ENCODE peak calls at places on chromosomes 13 and 19, in nine cellular contexts. One of them, this sample, is unnamed.

GRCh38 chr19:19778666-19779065 is 42.9 kb downstream of the ZNF506 start:
- DNase-seq in mesothelial cell of epicardium: no peak
- DNase-seq in Calu3: no peak
- DNase-seq in adrenal gland: no peak
- DNase-seq in BJ: no peak
- DNase-seq in AG09319: no peak
- DNase-seq in astrocyte of the cerebellum: no peak
- DNase-seq in neural crest cell: no peak
- DNase-seq in brain microvascular endothelial cell: no peak
- DNase-seq in this sample: no peak

GRCh38 chr13:32048816-32049215 is 17.2 kb downstream of the FRY start:
- DNase-seq in brain microvascular endothelial cell: no peak
- DNase-seq in Calu3: no peak
- DNase-seq in astrocyte of the cerebellum: no peak
- DNase-seq in neural crest cell: no peak
- DNase-seq in adrenal gland: no peak
- DNase-seq in mesothelial cell of epicardium: no peak
- DNase-seq in AG09319: no peak
- DNase-seq in BJ: no peak
- DNase-seq in this sample: no peak

GRCh38 chr19:58394821-58395219 is 636 bp upstream of the RNF225 start:
- DNase-seq in Calu3: no peak
- DNase-seq in brain microvascular endothelial cell: no peak
- DNase-seq in BJ: no peak
- DNase-seq in astrocyte of the cerebellum: no peak
- DNase-seq in neural crest cell: no peak
- DNase-seq in AG09319: no peak
- DNase-seq in adrenal gland: no peak
- DNase-seq in mesothelial cell of epicardium: no peak
- DNase-seq in this sample: no peak

GRCh38 chr13:113918580-113918979 is 54.7 kb upstream of the GAS6 start:
- DNase-seq in astrocyte of the cerebellum: no peak
- DNase-seq in brain microvascular endothelial cell: no peak
- DNase-seq in Calu3: no peak
- DNase-seq in AG09319: no peak
- DNase-seq in neural crest cell: no peak
- DNase-seq in adrenal gland: no peak
- DNase-seq in BJ: no peak
- DNase-seq in mesothelial cell of epicardium: no peak
- DNase-seq in this sample: no peak

GRCh38 chr13:46593403-46593802 is 40.4 kb downstream of the LRCH1 start:
- DNase-seq in Calu3: no peak
- DNase-seq in neural crest cell: no peak
- DNase-seq in brain microvascular endothelial cell: no peak
- DNase-seq in astrocyte of the cerebellum: no peak
- DNase-seq in BJ: no peak
- DNase-seq in adrenal gland: no peak
- DNase-seq in AG09319: no peak
- DNase-seq in mesothelial cell of epicardium: no peak
- DNase-seq in this sample: no peak

GRCh38 chr19:37997911-37998344 is 90.9 kb downstream of the SIPA1L3 start:
- DNase-seq in brain microvascular endothelial cell: peak; percentile 83
- DNase-seq in Calu3: peak; percentile 9
- DNase-seq in BJ: peak; percentile 88
- DNase-seq in adrenal gland: peak; percentile 76
- DNase-seq in AG09319: peak; percentile 66
- DNase-seq in mesothelial cell of epicardium: no peak
- DNase-seq in neural crest cell: no peak
- DNase-seq in astrocyte of the cerebellum: peak; percentile 53
- DNase-seq in this sample: no peak

GRCh38 chr19:46023311-46023779 is 492 bp upstream of the PGLYRP1 start:
- DNase-seq in mesothelial cell of epicardium: no peak
- DNase-seq in astrocyte of the cerebellum: no peak
- DNase-seq in AG09319: no peak
- DNase-seq in BJ: no peak
- DNase-seq in neural crest cell: no peak
- DNase-seq in brain microvascular endothelial cell: no peak
- DNase-seq in adrenal gland: no peak
- DNase-seq in Calu3: no peak
- DNase-seq in this sample: no peak

GRCh38 chr13:97460853-97461252 is 26.9 kb downstream of the RAP2A start:
- DNase-seq in Calu3: no peak
- DNase-seq in astrocyte of the cerebellum: no peak
- DNase-seq in AG09319: no peak
- DNase-seq in brain microvascular endothelial cell: no peak
- DNase-seq in neural crest cell: no peak
- DNase-seq in BJ: no peak
- DNase-seq in mesothelial cell of epicardium: no peak
- DNase-seq in adrenal gland: no peak
- DNase-seq in this sample: no peak

GRCh38 chr13:84844473-84844872 is 954.7 kb downstream of the SLITRK6 start:
- DNase-seq in Calu3: peak; percentile 4
- DNase-seq in adrenal gland: no peak
- DNase-seq in mesothelial cell of epicardium: no peak
- DNase-seq in AG09319: no peak
- DNase-seq in brain microvascular endothelial cell: no peak
- DNase-seq in neural crest cell: no peak
- DNase-seq in astrocyte of the cerebellum: peak; percentile 8
- DNase-seq in BJ: no peak
- DNase-seq in this sample: no peak

GRCh38 chr13:110922506-110922905 is 7.6 kb upstream of the ANKRD10 start:
- DNase-seq in AG09319: no peak
- DNase-seq in adrenal gland: no peak
- DNase-seq in neural crest cell: no peak
- DNase-seq in mesothelial cell of epicardium: no peak
- DNase-seq in BJ: no peak
- DNase-seq in Calu3: no peak
- DNase-seq in astrocyte of the cerebellum: no peak
- DNase-seq in brain microvascular endothelial cell: no peak
- DNase-seq in this sample: no peak

GRCh38 chr13:110923777-110924638 is 9.1 kb upstream of the ANKRD10 start:
- DNase-seq in neural crest cell: no peak
- DNase-seq in brain microvascular endothelial cell: no peak
- DNase-seq in AG09319: no peak
- DNase-seq in BJ: no peak
- DNase-seq in astrocyte of the cerebellum: no peak
- DNase-seq in Calu3: no peak
- DNase-seq in adrenal gland: no peak
- DNase-seq in mesothelial cell of epicardium: no peak
- DNase-seq in this sample: no peak

GRCh38 chr13:110923086-110923485 is 8.2 kb upstream of the ANKRD10 start:
- DNase-seq in neural crest cell: no peak
- DNase-seq in brain microvascular endothelial cell: no peak
- DNase-seq in astrocyte of the cerebellum: no peak
- DNase-seq in adrenal gland: no peak
- DNase-seq in BJ: no peak
- DNase-seq in mesothelial cell of epicardium: no peak
- DNase-seq in AG09319: no peak
- DNase-seq in Calu3: no peak
- DNase-seq in this sample: no peak

GRCh38 chr13:110924639-110924934 is 9.7 kb upstream of the ANKRD10 start:
- DNase-seq in Calu3: no peak
- DNase-seq in adrenal gland: no peak
- DNase-seq in brain microvascular endothelial cell: no peak
- DNase-seq in neural crest cell: no peak
- DNase-seq in BJ: no peak
- DNase-seq in astrocyte of the cerebellum: no peak
- DNase-seq in AG09319: no peak
- DNase-seq in mesothelial cell of epicardium: no peak
- DNase-seq in this sample: no peak

DNA sequence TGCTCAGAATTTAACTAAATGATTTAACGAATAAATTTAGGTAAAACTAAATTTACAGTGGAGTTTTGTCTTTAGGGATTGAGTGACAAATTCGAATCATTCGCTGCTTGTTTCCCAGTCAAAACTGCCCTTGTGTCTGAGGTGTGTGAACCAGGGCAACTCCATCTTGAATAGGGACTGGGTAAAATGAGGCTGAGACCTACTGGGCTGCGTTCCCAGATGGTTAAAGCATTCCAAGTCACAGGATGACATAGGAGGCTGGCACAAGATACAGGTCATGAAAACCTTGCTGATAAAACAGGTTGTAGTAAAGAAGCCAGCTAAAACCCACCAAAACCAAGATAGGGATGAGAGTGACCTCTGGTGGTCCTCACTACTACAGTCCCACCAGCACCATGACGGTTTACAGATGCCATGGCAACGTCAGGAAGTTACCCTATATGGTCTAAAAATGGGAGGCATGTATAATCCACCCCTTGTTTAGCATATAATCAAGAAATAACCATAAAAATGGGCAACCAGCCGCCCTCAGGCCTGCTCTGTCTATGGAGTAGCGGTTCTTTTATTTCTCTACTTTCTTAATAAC is 10.2 kb upstream of the ANKRD10 start:
- DNase-seq in Calu3: no peak
- DNase-seq in neural crest cell: peak; percentile 15
- DNase-seq in astrocyte of the cerebellum: no peak
- DNase-seq in brain microvascular endothelial cell: no peak
- DNase-seq in adrenal gland: no peak
- DNase-seq in BJ: no peak
- DNase-seq in mesothelial cell of epicardium: no peak
- DNase-seq in AG09319: no peak
- DNase-seq in this sample: no peak
- TF ChIP-seq CTCF in Calu3: no peak
- TF ChIP-seq CTCF in neural crest cell: peak; percentile 44
- TF ChIP-seq CTCF in astrocyte of the cerebellum: peak; percentile 36
- TF ChIP-seq CTCF in brain microvascular endothelial cell: peak; percentile 34
- TF ChIP-seq CTCF in adrenal gland: no peak
- TF ChIP-seq CTCF in BJ: peak; percentile 11
- TF ChIP-seq CTCF in mesothelial cell of epicardium: no peak
- TF ChIP-seq CTCF in AG09319: no peak
- TF ChIP-seq CTCF in this sample: peak; percentile 15

DNA sequence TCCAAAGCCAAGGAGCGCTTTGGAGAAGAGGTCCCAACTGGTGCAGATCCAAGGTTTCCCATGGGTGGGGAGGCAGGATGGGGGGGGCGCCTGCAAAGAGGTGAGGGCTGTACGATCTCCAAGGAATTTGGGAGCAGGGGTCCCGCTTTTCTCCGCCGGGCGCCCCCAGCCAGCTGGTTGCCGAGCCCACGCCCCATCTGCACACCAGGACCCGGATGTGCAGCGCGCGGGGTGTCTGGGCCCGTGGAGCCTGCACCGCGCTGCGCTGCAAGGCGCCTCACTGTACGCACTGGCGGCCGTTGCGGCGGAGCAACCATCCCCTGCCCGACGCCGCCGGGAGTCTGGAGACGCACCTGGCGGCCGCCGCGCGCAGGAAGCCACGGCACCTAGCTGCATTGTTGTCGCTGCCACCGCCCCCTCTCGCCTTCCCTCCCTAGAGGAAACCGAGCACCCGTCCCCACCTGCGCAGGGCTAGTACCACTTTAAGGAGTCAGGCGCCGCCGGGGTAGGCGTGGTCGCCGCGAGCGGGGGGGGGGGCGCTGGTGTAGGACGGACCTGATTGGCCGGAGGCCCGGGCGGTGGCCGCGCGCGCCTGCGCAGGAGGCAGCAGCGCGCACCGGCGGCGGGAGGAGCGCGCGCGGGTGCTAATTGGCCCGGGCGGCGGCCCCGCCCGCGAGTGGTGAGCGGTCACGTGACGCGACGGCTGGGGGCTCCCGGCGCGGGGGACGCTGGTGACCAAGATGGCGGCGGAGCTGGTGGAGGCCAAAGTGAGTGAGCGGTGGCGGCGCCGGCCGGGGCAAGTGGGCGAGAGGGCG is at the start of gene PIAS4:
- DNase-seq in AG09319: peak; percentile 82
- DNase-seq in mesothelial cell of epicardium: peak; percentile 97
- DNase-seq in Calu3: peak; percentile 91
- DNase-seq in astrocyte of the cerebellum: peak; percentile 78
- DNase-seq in brain microvascular endothelial cell: peak; percentile 86
- DNase-seq in neural crest cell: peak; percentile 87
- DNase-seq in adrenal gland: peak; percentile 95
- DNase-seq in BJ: peak; percentile 67
- DNase-seq in this sample: peak; percentile 99
- TF ChIP-seq CTCF in AG09319: no peak
- TF ChIP-seq CTCF in mesothelial cell of epicardium: no peak
- TF ChIP-seq CTCF in Calu3: no peak
- TF ChIP-seq CTCF in astrocyte of the cerebellum: no peak
- TF ChIP-seq CTCF in brain microvascular endothelial cell: no peak
- TF ChIP-seq CTCF in neural crest cell: peak; percentile 34
- TF ChIP-seq CTCF in adrenal gland: no peak
- TF ChIP-seq CTCF in BJ: no peak
- TF ChIP-seq CTCF in this sample: no peak

DNA sequence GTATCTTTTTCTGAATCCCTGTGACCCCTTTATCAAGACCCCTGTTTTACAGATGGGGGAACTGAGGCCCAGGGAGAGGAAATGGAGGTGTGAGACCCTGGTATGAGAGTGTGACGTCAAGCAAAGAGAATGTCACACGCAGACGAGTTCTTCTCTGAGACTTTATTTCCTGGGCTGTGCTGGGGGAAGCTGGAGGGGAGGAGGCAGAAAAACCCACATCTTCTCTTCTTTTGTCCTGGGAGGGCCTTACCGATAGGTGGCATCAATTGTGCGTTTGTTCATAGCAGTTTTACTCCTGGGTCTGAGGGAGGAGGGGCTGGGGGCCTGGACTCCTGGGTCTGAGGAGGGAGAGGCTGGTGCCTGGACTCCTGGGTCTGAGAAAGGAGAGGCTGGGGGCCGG is 4.9 kb upstream of the KLK15 start:
- DNase-seq in Calu3: peak; percentile 27
- DNase-seq in brain microvascular endothelial cell: no peak
- DNase-seq in neural crest cell: no peak
- DNase-seq in BJ: no peak
- DNase-seq in astrocyte of the cerebellum: no peak
- DNase-seq in AG09319: no peak
- DNase-seq in mesothelial cell of epicardium: no peak
- DNase-seq in adrenal gland: no peak
- DNase-seq in this sample: no peak
- TF ChIP-seq CTCF in Calu3: peak; percentile 47
- TF ChIP-seq CTCF in brain microvascular endothelial cell: no peak
- TF ChIP-seq CTCF in neural crest cell: no peak
- TF ChIP-seq CTCF in BJ: peak; percentile 16
- TF ChIP-seq CTCF in astrocyte of the cerebellum: peak; percentile 5
- TF ChIP-seq CTCF in AG09319: no peak
- TF ChIP-seq CTCF in mesothelial cell of epicardium: no peak
- TF ChIP-seq CTCF in adrenal gland: no peak
- TF ChIP-seq CTCF in this sample: peak; percentile 61

DNA sequence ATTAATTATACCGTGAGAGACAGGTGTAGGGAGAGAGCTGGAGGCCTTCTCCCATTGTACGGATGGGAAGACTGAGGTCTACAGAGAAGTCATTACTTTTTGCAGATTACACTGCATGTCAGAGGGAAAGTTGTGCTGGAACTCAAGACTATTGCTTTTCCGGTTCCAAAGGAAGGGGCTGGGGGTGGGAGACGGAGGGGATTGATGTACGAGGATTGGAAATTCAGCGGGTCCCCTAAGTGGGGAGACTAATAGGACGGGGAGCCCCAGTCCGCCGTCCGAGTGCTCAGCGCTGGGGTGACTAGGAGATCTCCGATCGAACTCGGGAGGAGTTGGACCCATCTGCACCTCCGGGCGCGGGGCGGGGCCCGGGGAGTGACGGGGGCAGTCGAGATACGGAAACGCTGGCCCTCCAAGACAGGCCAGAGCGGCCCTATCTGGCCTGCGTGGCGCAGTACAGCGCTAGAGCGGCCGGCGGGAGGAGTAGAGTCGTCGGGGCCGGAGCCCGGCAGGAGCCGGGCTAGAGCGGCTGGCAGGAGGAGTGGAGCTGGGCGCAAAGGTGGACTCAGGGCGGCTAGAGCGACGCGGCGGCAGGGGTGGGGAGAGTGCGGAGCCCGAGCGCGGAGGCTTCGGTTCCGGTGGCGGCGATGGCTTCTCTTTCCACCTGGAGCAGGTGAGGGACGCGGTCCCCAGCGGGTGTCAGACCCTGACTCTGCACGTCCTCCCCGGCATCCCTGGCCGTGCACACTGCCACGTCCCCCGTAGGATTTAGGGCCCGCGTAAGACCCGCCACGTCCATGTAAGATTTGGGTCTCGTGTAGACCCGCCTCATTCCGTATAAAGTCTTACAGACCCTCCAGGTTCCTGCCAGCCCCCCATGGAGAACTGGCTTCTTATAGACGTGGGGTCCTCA is 1.1 kb downstream of the ARHGEF1 start:
- DNase-seq in AG09319: peak; percentile 93
- DNase-seq in brain microvascular endothelial cell: peak; percentile 93
- DNase-seq in adrenal gland: peak; percentile 96
- DNase-seq in BJ: peak; percentile 73
- DNase-seq in Calu3: peak; percentile 98
- DNase-seq in mesothelial cell of epicardium: peak; percentile 84
- DNase-seq in astrocyte of the cerebellum: peak; percentile 85
- DNase-seq in neural crest cell: peak; percentile 87
- DNase-seq in this sample: peak; percentile 98
- TF ChIP-seq CTCF in AG09319: peak; percentile 21
- TF ChIP-seq CTCF in brain microvascular endothelial cell: no peak
- TF ChIP-seq CTCF in adrenal gland: no peak
- TF ChIP-seq CTCF in BJ: peak; percentile 32
- TF ChIP-seq CTCF in Calu3: no peak
- TF ChIP-seq CTCF in mesothelial cell of epicardium: no peak
- TF ChIP-seq CTCF in astrocyte of the cerebellum: peak; percentile 8
- TF ChIP-seq CTCF in neural crest cell: no peak
- TF ChIP-seq CTCF in this sample: peak; percentile 29